ENCODE peak calls at places on chromosomes 5 and 9, in six cellular contexts. S is NCI-H774; D is CD4-positive, alpha-beta T cell; F is KG1; A is stomach; X is cardiac muscle cell. T is an unnamed sample.

GRCh38 chr5:142825378-142826089 is 55.4 kb downstream of the ARHGAP26 start:
- DNase-seq in S (no peak), D (no peak), F (no peak), A (peak; percentile 49), X (no peak), T (no peak)

GRCh38 chr9:137276757-137277328 is 683 bp upstream of the TOR4A start:
- DNase-seq in S (no peak), D (no peak), F (peak; percentile 63), A (peak; percentile 89), X (peak; percentile 94), T (no peak)

GRCh38 chr9:15786616-15787015 is 233.8 kb downstream of the CCDC171 start:
- DNase-seq in S (no peak), D (no peak), F (no peak), A (no peak), X (no peak), T (no peak)

GRCh38 chr5:155480731-155481131 is 467.2 kb downstream of the KIF4B start:
- DNase-seq in S (no peak), D (no peak), F (no peak), A (no peak), X (no peak), T (no peak)

GRCh38 chr5:146291421-146292074 is 47.1 kb upstream of the POU4F3 start:
- DNase-seq in S (no peak), D (no peak), F (peak; percentile 5), A (no peak), X (peak; percentile 69), T (no peak)

GRCh38 chr9:120891255-120891954 is 14.4 kb upstream of the PHF19 start:
- DNase-seq in S (no peak), D (peak; percentile 77), F (no peak), A (no peak), X (no peak), T (no peak)

GRCh38 chr5:78533356-78533755 is 115.2 kb downstream of the LHFPL2 start:
- DNase-seq in S (no peak), D (no peak), F (no peak), A (no peak), X (no peak), T (no peak)

GRCh38 chr5:10118150-10118549 is 131.5 kb downstream of the ATPSCKMT start:
- DNase-seq in S (no peak), D (no peak), F (no peak), A (no peak), X (no peak), T (no peak)

GRCh38 chr9:2623046-2623865 is 1.7 kb downstream of the VLDLR start:
- DNase-seq in S (peak; percentile 47), D (no peak), F (no peak), A (peak; percentile 68), X (peak; percentile 92), T (no peak)

GRCh38 chr5:759111-759741 is 25.3 kb downstream of the ZDHHC11B start:
- DNase-seq in S (peak; percentile 75), D (peak; percentile 53), F (no peak), A (peak; percentile 90), X (no peak), T (no peak)

GRCh38 chr5:150945501-150945900 is 40.7 kb upstream of the ZNF300 start:
- DNase-seq in S (no peak), D (no peak), F (no peak), A (no peak), X (no peak), T (no peak)

GRCh38 chr9:26893030-26893676 is 551 bp upstream of the CAAP1 start:
- DNase-seq in S (no peak), D (no peak), F (no peak), A (no peak), X (no peak), T (no peak)

GRCh38 chr9:16202221-16202620 is 649.4 kb downstream of the CCDC171 start:
- DNase-seq in S (no peak), D (no peak), F (no peak), A (no peak), X (no peak), T (no peak)

GRCh38 chr9:37944671-37945481 is 40.9 kb upstream of the SLC25A51 start:
- DNase-seq in S (no peak), D (no peak), F (no peak), A (no peak), X (peak; percentile 75), T (no peak)

T was measured in stimulated activated naive B cell treated with anti-CD40 and anti-IgM and Interleukin-4, amounts not matched to agents 10 μg/mL and 1 μg/mL and 100 μg/mL, for 72 hours.